ENCODE peak calls at places on chromosomes 5 and 9, in six cellular contexts. R is activated T-cell treated with anti-CD3 and anti-CD28 coated beads, Interleukin-2, amount 50 U/mL, for 4 hours; J is left cardiac atrium; P is SK-N-SH treated with all-trans-retinoic acid at 6 μM for 48 hours; C is heart right ventricle; Y is gastroesophageal sphincter. I is an unnamed sample.

GRCh38 chr9:98807070-98807810 is at the start of gene GALNT12:
- ATAC-seq in R (peak), J (peak), P (peak), C (peak), Y (peak), I (no peak)

GRCh38 chr5:10467281-10468198 is 25.9 kb downstream of the ROPN1L start:
- ATAC-seq in R (no peak), J (no peak), P (peak), C (no peak), Y (no peak), I (no peak)

GRCh38 chr5:156474251-156474650 is 147.3 kb downstream of the SGCD start:
- ATAC-seq in R (no peak), J (peak), P (no peak), C (peak), Y (peak), I (peak)

GRCh38 chr9:86557063-86557766 is 203.0 kb upstream of the TUT7 start:
- ATAC-seq in R (no peak), J (no peak), P (peak), C (peak), Y (peak), I (peak)

GRCh38 chr9:36895744-36896260 is 138.3 kb downstream of the PAX5 start:
- ATAC-seq in R (no peak), J (no peak), P (no peak), C (no peak), Y (no peak), I (no peak)

GRCh38 chr5:92641031-92641962 is 939.7 kb downstream of the NR2F1-AS1 start:
- ATAC-seq in R (no peak), J (no peak), P (peak), C (no peak), Y (no peak), I (no peak)

GRCh38 chr9:93598647-93599241 is 22.4 kb downstream of the PHF2 start:
- ATAC-seq in R (peak), J (no peak), P (no peak), C (peak), Y (peak), I (no peak)

GRCh38 chr5:107557051-107557658 is 113.6 kb downstream of the EFNA5 start:
- ATAC-seq in R (no peak), J (peak), P (no peak), C (peak), Y (no peak), I (peak)

GRCh38 chr9:22117511-22118388 is 108.6 kb upstream of the CDKN2B start:
- ATAC-seq in R (no peak), J (no peak), P (peak), C (no peak), Y (peak), I (peak)

GRCh38 chr9:81521892-81522291 is 167.5 kb downstream of the TLE1 start:
- ATAC-seq in R (no peak), J (no peak), P (no peak), C (no peak), Y (no peak), I (peak)

GRCh38 chr5:162288647-162289296 is 221.2 kb downstream of the GABRG2 start:
- ATAC-seq in R (no peak), J (no peak), P (no peak), C (no peak), Y (no peak), I (no peak)

GRCh38 chr9:131723632-131724031 is 16.2 kb downstream of the RAPGEF1 start:
- ATAC-seq in R (no peak), J (no peak), P (no peak), C (no peak), Y (no peak), I (no peak)

GRCh38 chr5:144958002-144958401 is 787.3 kb downstream of the KCTD16 start:
- ATAC-seq in R (no peak), J (no peak), P (no peak), C (no peak), Y (no peak), I (no peak)

GRCh38 chr9:94867281-94867841 is 140.9 kb downstream of the AOPEP start:
- ATAC-seq in R (no peak), J (peak), P (peak), C (peak), Y (peak), I (peak)

I was measured in esophagus mucosa.